ENCODE peak calls at places on chromosomes 6 and 20, in seven cellular contexts. B, N, H, I, C, Y and M are unnamed samples.

GRCh38 chr6:136235233-136235564 is 14.9 kb downstream of the MTFR2 start:
- DNase-seq in H (no peak), B (no peak), I (peak; percentile 91), Y (no peak), N (no peak), C (peak; percentile 48), M (no peak)

GRCh38 chr6:6683964-6684363 is 95.4 kb downstream of the LY86 start:
- DNase-seq in H (no peak), C (no peak), B (no peak), N (no peak), I (no peak), Y (no peak), M (no peak)

GRCh38 chr6:42250509-42250908 is 32.8 kb upstream of the MRPS10 start:
- DNase-seq in C (no peak), N (no peak), I (no peak), Y (no peak), H (no peak), B (peak; percentile 73), M (peak; percentile 44)

GRCh38 chr20:23938118-23938438 is 50.5 kb downstream of the GGTLC1 start:
- DNase-seq in Y (no peak), H (no peak), C (no peak), B (no peak), N (no peak), I (no peak), M (no peak)

GRCh38 chr6:82889117-82889516 is 176.5 kb downstream of the UBE3D start:
- DNase-seq in C (no peak), I (no peak), B (no peak), H (no peak), Y (no peak), N (no peak), M (no peak)

GRCh38 chr6:168217216-168217879 is 102.2 kb downstream of the DACT2 start:
- DNase-seq in I (no peak), H (peak; percentile 28), Y (no peak), N (no peak), C (no peak), B (no peak), M (no peak)

GRCh38 chr6:7675353-7675945 is 50.5 kb upstream of the BMP6 start:
- DNase-seq in N (no peak), I (no peak), B (no peak), H (no peak), C (no peak), Y (peak; percentile 73), M (no peak)

GRCh38 chr6:7897461-7898192 is 13.0 kb downstream of the TXNDC5 start:
- DNase-seq in N (no peak), C (no peak), Y (no peak), B (no peak), I (no peak), H (no peak), M (no peak)

GRCh38 chr6:35582315-35582714 is 69.6 kb upstream of the TULP1 start:
- DNase-seq in I (no peak), N (no peak), B (no peak), C (no peak), H (no peak), Y (no peak), M (no peak)

GRCh38 chr6:156971153-156971882 is 194.1 kb downstream of the ARID1B start:
- DNase-seq in I (no peak), Y (no peak), B (no peak), C (no peak), N (no peak), H (no peak), M (no peak)
- H2AK5ac ChIP-seq in I (no peak overlapping the region), Y (no peak overlapping the region), B (no peak overlapping the region), C (no peak overlapping the region), N (no peak overlapping the region), H (no peak overlapping the region), M (no peak overlapping the region)

GRCh38 chr6:96142142-96142541 is 126.4 kb downstream of the FUT9 start:
- DNase-seq in H (no peak), B (no peak), C (no peak), Y (no peak), I (no peak), N (no peak), M (no peak)
- H3K23ac ChIP-seq in H (no peak overlapping the region), B (no peak overlapping the region), C (no peak overlapping the region), Y (no peak overlapping the region), I (no peak overlapping the region), N (no peak overlapping the region), M (no peak overlapping the region)

GRCh38 chr6:3500262-3501001 is 43.6 kb upstream of the SLC22A23 start:
- DNase-seq in Y (peak; percentile 35), I (peak; percentile 71), N (no peak), H (no peak), C (peak; percentile 62), B (no peak), M (no peak)
- H2AK5ac ChIP-seq in Y (no peak overlapping the region), I (no peak overlapping the region), N (no peak overlapping the region), H (no peak overlapping the region), C (no peak overlapping the region), B (no peak overlapping the region), M (no peak overlapping the region)

DNA sequence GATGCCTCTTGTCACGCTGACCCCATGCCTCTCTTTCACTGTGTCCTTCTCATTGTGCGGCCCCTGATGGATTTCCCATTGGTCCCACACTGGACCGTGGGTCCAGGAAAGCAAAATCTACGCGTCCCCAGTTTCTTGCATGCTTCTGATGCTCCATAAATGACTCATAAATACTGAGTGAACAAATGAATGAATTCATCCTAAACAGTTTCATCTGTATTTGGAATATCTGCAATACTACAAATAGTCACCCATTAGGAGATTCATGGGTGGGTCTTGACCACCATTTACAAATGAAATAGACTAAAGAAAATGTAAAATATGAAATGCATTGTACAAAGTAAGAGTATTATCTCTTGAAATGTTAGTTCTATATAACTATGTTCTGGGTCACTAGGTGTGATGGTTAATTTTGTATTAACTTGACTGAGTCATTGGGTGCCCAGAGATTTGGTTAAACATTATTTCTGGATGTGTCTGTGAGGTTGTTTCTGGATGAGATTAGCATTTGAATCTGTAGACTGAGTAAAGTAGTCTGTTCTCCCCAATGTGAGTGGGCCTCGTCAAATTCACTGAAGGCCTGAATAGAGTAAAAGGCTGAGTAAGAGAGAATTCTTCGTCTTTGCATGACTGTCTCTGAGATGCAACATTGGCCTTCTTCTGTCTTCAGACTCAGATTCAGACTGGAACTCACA is 448.7 kb downstream of the PREX1 start:
- DNase-seq in Y (no peak), C (no peak), N (no peak), I (no peak), H (no peak), B (no peak), M (no peak)
- H3K23ac ChIP-seq in Y (no peak overlapping the region), C (no peak overlapping the region), N (no peak overlapping the region), I (no peak overlapping the region), H (no peak overlapping the region), B (no peak overlapping the region), M (no peak overlapping the region)

GRCh38 chr6:131728296-131728939 is 17.6 kb upstream of the CTAGE9 start:
- DNase-seq in Y (no peak), I (peak; percentile 14), C (peak; percentile 5), N (no peak), H (no peak), B (no peak), M (no peak)

GRCh38 chr6:131733376-131734016 is 22.7 kb upstream of the CTAGE9 start:
- DNase-seq in B (no peak), Y (no peak), C (no peak), I (peak; percentile 67), H (no peak), N (no peak), M (no peak)

GRCh38 chr6:131729550-131729949 is 18.7 kb upstream of the CTAGE9 start:
- DNase-seq in B (no peak), C (no peak), H (no peak), I (no peak), N (no peak), Y (no peak), M (no peak)

GRCh38 chr6:131730264-131730663 is 19.4 kb upstream of the CTAGE9 start:
- DNase-seq in N (no peak), I (no peak), C (no peak), Y (no peak), H (no peak), B (no peak), M (no peak)

GRCh38 chr6:131731224-131731623 is 20.4 kb upstream of the CTAGE9 start:
- DNase-seq in Y (no peak), H (no peak), C (no peak), I (peak; percentile 12), B (no peak), N (no peak), M (no peak)
- H2AK5ac ChIP-seq in Y (no peak overlapping the region), H (no peak overlapping the region), C (no peak overlapping the region), I (no peak overlapping the region), B (no peak overlapping the region), N (no peak overlapping the region), M (no peak overlapping the region)

GRCh38 chr20:40690836-40691565 is 2.0 kb upstream of the MAFB start:
- DNase-seq in H (peak; percentile 32), B (no peak), N (no peak), C (no peak), I (no peak), Y (no peak), M (no peak)
- H3K23ac ChIP-seq in H (no peak overlapping the region), B (no peak overlapping the region), N (no peak overlapping the region), C (no peak overlapping the region), I (no peak overlapping the region), Y (no peak overlapping the region), M (no peak overlapping the region)

GRCh38 chr6:16622193-16622592 is 139.1 kb downstream of the ATXN1 start:
- DNase-seq in N (no peak), B (no peak), I (no peak), H (no peak), C (no peak), Y (no peak), M (no peak)

GRCh38 chr6:16619017-16619416 is 142.2 kb downstream of the ATXN1 start:
- DNase-seq in I (no peak), H (no peak), C (no peak), B (no peak), N (no peak), Y (no peak), M (no peak)

GRCh38 chr6:16619777-16620176 is 141.5 kb downstream of the ATXN1 start:
- DNase-seq in C (no peak), I (no peak), N (no peak), H (no peak), B (no peak), Y (no peak), M (no peak)

GRCh38 chr6:16623029-16623653 is 138.1 kb downstream of the ATXN1 start:
- DNase-seq in C (peak; percentile 11), B (no peak), I (peak; percentile 60), H (no peak), Y (no peak), N (no peak), M (no peak)

GRCh38 chr6:16621002-16621401 is 140.3 kb downstream of the ATXN1 start:
- DNase-seq in N (no peak), B (no peak), H (no peak), I (no peak), Y (no peak), C (no peak), M (no peak)
- H2AK5ac ChIP-seq in N (no peak overlapping the region), B (no peak overlapping the region), H (no peak overlapping the region), I (peak overlapping the region; percentile 3), Y (no peak overlapping the region), C (no peak overlapping the region), M (no peak overlapping the region)

GRCh38 chr20:8786383-8786782 is 282.5 kb upstream of the PLCB4 start:
- DNase-seq in Y (no peak), H (no peak), C (no peak), N (no peak), I (no peak), B (no peak), M (no peak)
- H3K23ac ChIP-seq in Y (no peak overlapping the region), H (no peak overlapping the region), C (no peak overlapping the region), N (no peak overlapping the region), I (no peak overlapping the region), B (no peak overlapping the region), M (no peak overlapping the region)